ENCODE peak calls at places on chromosomes 11 and 22, in eight cellular contexts. V, K, G, W, I, U, C and P are unnamed samples.
A peak's percentile ranks its signal among the peaks of the same experiment; 100 is the strongest.

GRCh38 chr11:20639688-20640087 is 29.7 kb upstream of the NELL1 start:
- DNase-seq in W (no peak), C (no peak), I (no peak), V (no peak), K (no peak), G (no peak), U (no peak), P (no peak)

GRCh38 chr11:76744186-76745058 is 38.7 kb upstream of the TSKU start:
- DNase-seq in U (no peak), W (no peak), G (no peak), K (peak; percentile 14), V (peak; percentile 53), I (peak; percentile 38), C (peak; percentile 57), P (no peak)

GRCh38 chr11:94782446-94782845 is 14.3 kb downstream of the AMOTL1 start:
- DNase-seq in K (no peak), G (peak; percentile 68), I (no peak), V (peak; percentile 77), W (no peak), U (no peak), C (no peak), P (no peak)

GRCh38 chr11:84390441-84391078 is 1104.4 kb upstream of the CCDC90B start:
- DNase-seq in W (no peak), I (no peak), V (no peak), G (no peak), C (peak; percentile 9), K (no peak), U (no peak), P (no peak)

GRCh38 chr11:114068327-114068726 is 8.8 kb downstream of the ZBTB16 start:
- DNase-seq in I (no peak), G (no peak), W (no peak), U (no peak), V (no peak), K (no peak), C (no peak), P (no peak)

GRCh38 chr22:26857169-26857568 is 199.8 kb downstream of the MIAT start:
- DNase-seq in C (no peak), K (no peak), U (no peak), V (no peak), I (no peak), G (peak; percentile 11), W (no peak), P (no peak)

GRCh38 chr11:63985812-63986155 is 454 bp upstream of the OTUB1 start:
- DNase-seq in U (no peak), G (no peak), K (no peak), C (no peak), W (no peak), V (no peak), I (no peak), P (no peak)

GRCh38 chr11:6300325-6300724 is 20.0 kb downstream of the CAVIN3 start:
- DNase-seq in I (no peak), V (no peak), C (no peak), W (no peak), K (no peak), G (no peak), U (no peak), P (no peak)

GRCh38 chr22:40247976-40248375 is 70.3 kb downstream of the TNRC6B start:
- DNase-seq in G (no peak), K (no peak), I (no peak), V (no peak), U (no peak), W (no peak), C (no peak), P (no peak)

GRCh38 chr11:118194835-118195627 is 18.6 kb upstream of the SCN2B start:
- DNase-seq in C (peak; percentile 77), U (peak; percentile 6), K (peak; percentile 87), W (peak; percentile 86), G (peak; percentile 94), I (peak; percentile 91), V (peak; percentile 74), P (peak; percentile 28)

DNA sequence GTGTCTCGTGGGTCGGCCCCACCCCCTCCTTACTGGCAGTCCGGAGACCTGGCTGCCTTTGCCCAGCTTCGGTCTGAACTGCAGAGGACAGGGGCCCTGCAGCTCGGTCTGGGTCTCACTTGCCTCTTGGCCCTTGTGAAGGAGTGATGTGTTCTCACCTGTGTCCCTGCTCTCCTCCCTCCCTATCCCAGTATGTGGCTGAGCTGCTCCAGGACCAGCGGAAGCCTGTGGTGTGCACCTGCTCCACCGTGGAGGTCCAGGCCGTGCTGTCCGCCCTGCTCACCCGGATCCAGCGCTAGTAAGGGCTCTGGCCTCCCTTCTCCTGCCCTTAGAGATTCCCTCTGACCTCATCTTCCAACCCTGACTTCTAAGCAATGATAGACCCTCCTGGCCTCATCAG is 35.7 kb upstream of the RAB1B start:
- DNase-seq in W (no peak), U (no peak), G (no peak), C (no peak), K (no peak), V (no peak), I (no peak), P (no peak)
- H3K4me3 ChIP-seq in W (no peak overlapping the region), U (no peak overlapping the region), G (no peak overlapping the region), C (no peak overlapping the region), K (no peak overlapping the region), V (no peak overlapping the region), I (no peak overlapping the region), P (no peak overlapping the region)

DNA sequence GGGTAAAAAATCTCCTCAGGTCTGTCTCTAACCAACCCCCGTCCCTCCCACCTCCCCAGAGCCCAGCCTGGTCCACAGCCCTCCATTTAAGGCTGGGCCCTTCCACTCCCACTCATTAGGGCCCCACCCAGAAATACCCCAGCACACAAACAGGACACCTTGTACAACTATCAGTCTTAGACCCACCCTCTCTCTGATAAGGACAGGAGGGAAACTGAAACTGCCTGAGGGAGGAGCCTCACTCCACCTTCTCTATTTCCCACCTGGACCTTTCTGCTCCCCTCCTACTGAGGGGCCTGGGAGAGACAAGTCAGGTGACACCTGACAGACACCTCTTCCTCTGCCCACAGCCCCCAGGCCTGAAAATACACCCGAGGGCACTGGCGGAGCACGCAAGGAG is 90.2 kb downstream of the PLEKHA7 start:
- DNase-seq in C (no peak), I (peak; percentile 80), V (no peak), U (no peak), G (no peak), K (no peak), W (no peak), P (no peak)
- H3K4me3 ChIP-seq in C (no peak overlapping the region), I (no peak overlapping the region), V (no peak overlapping the region), U (no peak overlapping the region), G (no peak overlapping the region), K (no peak overlapping the region), W (peak overlapping the region; percentile 72), P (no peak overlapping the region)

GRCh38 chr11:92306966-92307504 is 82.4 kb downstream of the FAT3 start:
- DNase-seq in I (no peak), W (no peak), V (no peak), U (no peak), C (no peak), G (peak; percentile 1), K (no peak), P (no peak)
- H3K4me3 ChIP-seq in I (no peak overlapping the region), W (no peak overlapping the region), V (no peak overlapping the region), U (no peak overlapping the region), C (no peak overlapping the region), G (no peak overlapping the region), K (no peak overlapping the region), P (no peak overlapping the region)

GRCh38 chr11:130609121-130610035 is 160.9 kb downstream of the ADAMTS15 start:
- DNase-seq in W (peak; percentile 88), I (peak; percentile 71), V (peak; percentile 69), K (peak; percentile 90), C (peak; percentile 97), U (no peak), G (peak; percentile 96), P (peak; percentile 60)
- H3K4me3 ChIP-seq in W (no peak overlapping the region), I (no peak overlapping the region), V (no peak overlapping the region), K (no peak overlapping the region), C (no peak overlapping the region), U (no peak overlapping the region), G (no peak overlapping the region), P (no peak overlapping the region)

GRCh38 chr11:44563716-44564115 is 1.7 kb upstream of the CD82 start:
- DNase-seq in V (peak; percentile 81), K (peak; percentile 28), I (no peak), C (peak; percentile 68), G (peak; percentile 39), U (peak; percentile 54), W (no peak), P (peak; percentile 63)

GRCh38 chr11:44564653-44565007 is 833 bp upstream of the CD82 start:
- DNase-seq in C (peak; percentile 92), W (peak; percentile 84), K (peak; percentile 84), U (peak; percentile 53), G (peak; percentile 82), V (peak; percentile 91), I (no peak), P (peak; percentile 85)

GRCh38 chr11:44565008-44565745 is at the start of gene CD82:
- DNase-seq in I (peak; percentile 100), W (peak; percentile 100), K (peak; percentile 97), C (peak; percentile 96), U (peak; percentile 96), V (peak; percentile 98), G (peak; percentile 94), P (peak; percentile 94)

GRCh38 chr11:44562836-44563460 is 2.5 kb upstream of the CD82 start:
- DNase-seq in I (no peak), V (no peak), K (no peak), W (no peak), G (no peak), U (no peak), C (no peak), P (no peak)

DNA sequence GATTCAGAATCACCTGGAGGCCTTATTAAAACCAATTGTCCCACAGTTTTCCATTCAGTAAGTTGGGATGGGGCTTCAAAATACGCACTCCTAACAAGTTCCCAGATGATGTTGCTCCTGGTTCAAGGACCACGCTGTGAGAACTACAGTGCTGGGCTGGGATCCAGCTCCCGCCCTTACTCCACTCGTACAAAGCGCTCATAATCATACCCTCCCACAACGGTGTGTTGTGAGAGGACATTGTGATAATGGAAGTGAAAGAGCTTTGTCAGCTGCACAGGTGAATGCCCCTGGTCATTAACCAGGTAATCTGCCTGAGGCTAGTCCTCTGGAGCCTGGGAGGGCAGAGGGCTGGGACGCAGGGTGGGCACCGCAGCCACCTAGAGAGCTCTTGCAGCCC is 1.3 kb upstream of the CD82 start:
- DNase-seq in C (peak; percentile 48), G (no peak), I (peak; percentile 78), W (no peak), K (no peak), U (no peak), V (no peak), P (no peak)
- H3K4me3 ChIP-seq in C (no peak overlapping the region), G (no peak overlapping the region), I (peak overlapping the region; percentile 53), W (peak overlapping the region; percentile 77), K (no peak overlapping the region), U (no peak overlapping the region), V (peak overlapping the region; percentile 61), P (peak overlapping the region; percentile 44)